ENCODE peak calls at places on chromosomes 12 and 14, in five cellular contexts. One of them, this sample, is unnamed.

GRCh38 chr12:457676-458075 is 2.1 kb upstream of the B4GALNT3 start:
- DNase-seq in substantia nigra: no peak
- DNase-seq in cardiac muscle cell: no peak
- DNase-seq in glomerular endothelial cell: no peak
- DNase-seq in A549: no peak
- DNase-seq in this sample: no peak

GRCh38 chr12:59632408-59632807 is 36.6 kb downstream of the SLC16A7 start:
- DNase-seq in substantia nigra: no peak
- DNase-seq in cardiac muscle cell: peak
- DNase-seq in glomerular endothelial cell: no peak
- DNase-seq in A549: no peak
- DNase-seq in this sample: no peak

GRCh38 chr14:65910108-65910507 is 497.6 kb downstream of the FUT8 start:
- DNase-seq in substantia nigra: no peak
- DNase-seq in cardiac muscle cell: peak
- DNase-seq in glomerular endothelial cell: no peak
- DNase-seq in A549: peak
- DNase-seq in this sample: peak

GRCh38 chr12:8709124-8709830 is 11.5 kb downstream of the RIMKLB start:
- DNase-seq in substantia nigra: peak
- DNase-seq in cardiac muscle cell: no peak
- DNase-seq in glomerular endothelial cell: no peak
- DNase-seq in A549: no peak
- DNase-seq in this sample: no peak

GRCh38 chr12:109544955-109545531 is 28.3 kb downstream of the MMAB start:
- DNase-seq in substantia nigra: no peak
- DNase-seq in cardiac muscle cell: peak
- DNase-seq in glomerular endothelial cell: no peak
- DNase-seq in A549: no peak
- DNase-seq in this sample: peak

GRCh38 chr14:46250113-46250703 is 401.4 kb downstream of the RPL10L start:
- DNase-seq in substantia nigra: no peak
- DNase-seq in cardiac muscle cell: peak
- DNase-seq in glomerular endothelial cell: peak
- DNase-seq in A549: peak
- DNase-seq in this sample: peak

GRCh38 chr12:114399664-114400211 is 6.2 kb downstream of the TBX5 start:
- DNase-seq in substantia nigra: no peak
- DNase-seq in cardiac muscle cell: peak
- DNase-seq in glomerular endothelial cell: no peak
- DNase-seq in A549: peak
- DNase-seq in this sample: no peak

GRCh38 chr14:67573268-67574010 is 26.6 kb downstream of the PIGH start:
- DNase-seq in substantia nigra: no peak
- DNase-seq in cardiac muscle cell: no peak
- DNase-seq in glomerular endothelial cell: no peak
- DNase-seq in A549: no peak
- DNase-seq in this sample: no peak

GRCh38 chr12:116520801-116521471 is 38.2 kb upstream of the MAP1LC3B2 start:
- DNase-seq in substantia nigra: no peak
- DNase-seq in cardiac muscle cell: peak
- DNase-seq in glomerular endothelial cell: no peak
- DNase-seq in A549: no peak
- DNase-seq in this sample: peak

GRCh38 chr12:19012965-19013364 is 116.6 kb upstream of the PLEKHA5 start:
- DNase-seq in substantia nigra: no peak
- DNase-seq in cardiac muscle cell: no peak
- DNase-seq in glomerular endothelial cell: no peak
- DNase-seq in A549: no peak
- DNase-seq in this sample: no peak

GRCh38 chr14:92753250-92753649 is 4.8 kb upstream of the LGMN start:
- DNase-seq in substantia nigra: peak
- DNase-seq in cardiac muscle cell: no peak
- DNase-seq in glomerular endothelial cell: no peak
- DNase-seq in A549: no peak
- DNase-seq in this sample: no peak

GRCh38 chr14:96889091-96889490 is 91.9 kb downstream of the VRK1 start:
- DNase-seq in substantia nigra: no peak
- DNase-seq in cardiac muscle cell: no peak
- DNase-seq in glomerular endothelial cell: no peak
- DNase-seq in A549: no peak
- DNase-seq in this sample: no peak

GRCh38 chr14:74418031-74418430 is 8.0 kb downstream of the SYNDIG1L start:
- DNase-seq in substantia nigra: peak
- DNase-seq in cardiac muscle cell: no peak
- DNase-seq in glomerular endothelial cell: no peak
- DNase-seq in A549: no peak
- DNase-seq in this sample: no peak

GRCh38 chr14:80764496-80764895 is 177.0 kb downstream of the CEP128 start:
- DNase-seq in substantia nigra: no peak
- DNase-seq in cardiac muscle cell: no peak
- DNase-seq in glomerular endothelial cell: no peak
- DNase-seq in A549: no peak
- DNase-seq in this sample: peak